ENCODE peak calls at places on chromosomes 1 and 21, in four cellular contexts. S is HepG2, M is K562, O is GM12878. A is an unnamed sample.

GRCh38 chr1:50705041-50705440 is 255.0 kb downstream of the FAF1 start:
- DNase-seq in M (no peak), O (no peak), S (no peak), A (no peak)

GRCh38 chr1:159429074-159429861 is 2.7 kb upstream of the OR10J4 start:
- DNase-seq in O (no peak), S (no peak), M (no peak), A (no peak)

GRCh38 chr1:6269271-6269996 is 8.5 kb upstream of the GPR153 start:
- DNase-seq in M (no peak), S (no peak), O (no peak), A (no peak)

GRCh38 chr21:16454371-16454770 is 724.6 kb downstream of the USP25 start:
- DNase-seq in O (no peak), S (no peak), M (no peak), A (no peak)

GRCh38 chr1:113210248-113210647 is 137.2 kb downstream of the LRIG2 start:
- DNase-seq in S (no peak), M (peak), O (no peak), A (no peak)

GRCh38 chr1:24438423-24438901 is 22.9 kb downstream of the NIPAL3 start:
- DNase-seq in M (peak), S (no peak), O (no peak), A (no peak)

GRCh38 chr1:116852910-116853309 is 56.8 kb upstream of the PTGFRN start:
- DNase-seq in O (no peak), S (no peak), M (no peak), A (peak)

GRCh38 chr1:115430717-115431116 is 92.7 kb upstream of the NGF start:
- DNase-seq in M (no peak), O (no peak), S (peak), A (peak)

GRCh38 chr1:31904339-31905092 is 33.7 kb downstream of the PTP4A2 start:
- DNase-seq in O (no peak), M (no peak), S (peak), A (no peak)

GRCh38 chr1:50774759-50775351 is 185.2 kb downstream of the FAF1 start:
- DNase-seq in M (peak), S (peak), O (peak), A (peak)

GRCh38 chr1:235105051-235106043 is 23.3 kb downstream of the TOMM20 start:
- DNase-seq in S (no peak), M (no peak), O (peak), A (no peak)

GRCh38 chr1:86085741-86086411 is 70.7 kb downstream of the COL24A1 start:
- DNase-seq in S (no peak), M (no peak), O (no peak), A (no peak)

GRCh38 chr1:115062542-115063004 is 26.7 kb downstream of the TSPAN2 start:
- DNase-seq in M (no peak), S (no peak), O (peak), A (no peak)

GRCh38 chr1:218350909-218351616 is 5.9 kb downstream of the TGFB2 start:
- DNase-seq in O (no peak), S (no peak), M (no peak), A (no peak)

GRCh38 chr1:75276385-75276784 is 142.2 kb downstream of the LHX8 start:
- DNase-seq in O (no peak), M (no peak), S (no peak), A (no peak)

GRCh38 chr1:212565571-212566305 is 42.8 kb upstream of the ATF3 start:
- DNase-seq in O (no peak), S (no peak), M (no peak), A (no peak)

GRCh38 chr21:37257526-37257966 is 9.6 kb downstream of the VPS26C start:
- DNase-seq in S (peak), O (no peak), M (no peak), A (no peak)

GRCh38 chr1:180793451-180793850 is 119.2 kb upstream of the KIAA1614 start:
- DNase-seq in S (no peak), M (no peak), O (no peak), A (no peak)

GRCh38 chr1:89757532-89757931 is 63.3 kb upstream of the LRRC8D start:
- DNase-seq in M (no peak), O (no peak), S (no peak), A (no peak)

GRCh38 chr1:89276690-89277089 is 4.0 kb upstream of the GBP5 start:
- DNase-seq in O (no peak), M (no peak), S (no peak), A (no peak)

GRCh38 chr1:44636067-44636466 is 38.2 kb downstream of the TMEM53 start:
- DNase-seq in M (no peak), S (no peak), O (no peak), A (no peak)

GRCh38 chr1:17984510-17985085 is 123.0 kb upstream of the IGSF21 start:
- DNase-seq in M (peak), O (no peak), S (peak), A (peak)

GRCh38 chr1:225762444-225762843 is 15.2 kb upstream of the SRP9 start:
- DNase-seq in O (no peak), M (no peak), S (peak), A (no peak)

GRCh38 chr1:161843156-161843555 is 77.0 kb downstream of the ATF6 start:
- DNase-seq in S (no peak), O (no peak), M (no peak), A (no peak)

GRCh38 chr1:81920245-81920740 is 119.6 kb downstream of the ADGRL2 start:
- DNase-seq in M (no peak), O (no peak), S (no peak), A (peak)

GRCh38 chr1:39776886-39777683 is 5.9 kb upstream of the OXCT2 start:
- DNase-seq in O (no peak), S (no peak), M (no peak), A (no peak)

GRCh38 chr1:241706257-241706656 is 54.2 kb downstream of the WDR64 start:
- DNase-seq in O (no peak), S (no peak), M (no peak), A (no peak)

GRCh38 chr1:118325545-118326225 is 140.7 kb upstream of the SPAG17 start:
- DNase-seq in M (no peak), O (no peak), S (no peak), A (no peak)

GRCh38 chr1:45925728-45926287 is 122.4 kb downstream of the MAST2 start:
- DNase-seq in O (peak), S (no peak), M (no peak), A (no peak)

GRCh38 chr1:167776616-167777252 is 55.0 kb downstream of the MPZL1 start:
- DNase-seq in M (no peak), O (no peak), S (no peak), A (no peak)

GRCh38 chr1:54842206-54842915 is 41.2 kb upstream of the TTC22 start:
- DNase-seq in O (no peak), S (no peak), M (no peak), A (no peak)

GRCh38 chr21:41610042-41610839 is 102.3 kb upstream of the TMPRSS2 start:
- DNase-seq in S (peak), O (no peak), M (peak), A (peak)
- TF ChIP-seq FOXK2 in S (no peak), O (no peak), M (no peak), A (no peak)

DNA sequence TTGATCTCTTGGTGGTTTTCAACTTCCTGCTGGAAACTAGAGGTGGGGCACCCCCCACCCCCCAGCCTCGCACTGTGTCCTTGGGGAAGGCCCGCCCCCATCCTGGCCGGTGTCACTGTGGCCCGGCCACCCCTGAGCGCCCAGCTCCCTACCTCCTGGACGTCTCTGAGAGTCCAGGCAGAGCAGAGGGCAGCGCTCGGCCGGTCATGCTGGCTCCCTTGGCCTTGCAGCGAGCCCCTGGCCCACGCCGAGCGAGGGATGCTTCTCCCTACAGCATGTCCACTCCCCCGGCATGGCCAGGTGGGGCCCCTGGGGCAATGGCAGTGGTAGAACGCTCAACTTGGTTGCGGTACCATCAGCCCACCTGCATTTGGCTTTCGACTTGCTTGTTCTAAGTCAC is 28.7 kb upstream of the TRAPPC10 start:
- DNase-seq in M (no peak), O (no peak), S (no peak), A (no peak)
- TF ChIP-seq FOXK2 in M (no peak), O (no peak), S (no peak), A (no peak)

DNA sequence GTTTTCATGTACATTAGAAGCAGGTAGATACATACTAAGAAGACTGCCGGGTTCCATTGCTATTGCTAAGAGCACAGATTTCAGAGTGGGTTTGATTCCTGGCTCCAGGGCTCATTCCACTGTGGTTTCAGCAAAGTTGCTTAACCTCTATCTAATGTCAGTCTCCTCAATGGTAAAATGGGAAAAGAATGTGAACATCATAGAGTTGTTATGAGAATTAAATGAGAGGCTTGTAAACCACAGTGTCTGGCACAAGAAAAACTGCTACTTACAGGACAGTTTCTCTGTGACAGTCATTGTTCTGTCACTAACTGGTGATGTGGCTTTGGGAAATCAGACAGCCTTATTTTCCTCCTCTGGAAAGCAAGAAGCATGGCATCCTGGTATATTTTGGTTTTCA is 10.7 kb upstream of the PLXNA2 start:
- DNase-seq in S (no peak), O (no peak), M (no peak), A (no peak)
- TF ChIP-seq FOXK2 in S (no peak), O (no peak), M (no peak), A (no peak)

GRCh38 chr1:29876902-29877301 is 640.6 kb downstream of the PTPRU start:
- DNase-seq in O (no peak), M (no peak), S (no peak), A (no peak)
- TF ChIP-seq FOXK2 in O (no peak), M (no peak), S (no peak), A (no peak)

DNA sequence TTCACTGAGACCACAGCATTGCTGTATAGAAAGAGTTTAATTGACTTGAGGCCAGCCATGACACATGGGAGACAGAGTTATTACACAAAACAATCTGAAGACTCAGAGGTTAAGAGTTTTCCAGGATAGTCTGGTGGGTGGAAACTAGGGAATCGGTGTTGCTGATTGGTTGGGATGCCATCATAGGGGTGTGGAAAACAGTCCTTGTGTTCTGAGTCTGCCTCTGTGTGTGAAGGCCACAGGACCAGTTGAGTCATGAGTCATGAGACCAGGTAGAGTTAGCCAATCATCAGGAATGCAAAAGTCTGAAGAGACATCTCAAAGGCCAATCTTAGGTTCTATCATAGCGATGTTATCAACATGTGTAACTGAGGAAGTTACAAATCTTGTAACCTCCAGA is 49.8 kb upstream of the NEK7 start:
- DNase-seq in M (no peak), S (no peak), O (no peak), A (no peak)
- TF ChIP-seq FOXK2 in M (no peak), S (no peak), O (no peak), A (no peak)

GRCh38 chr1:36083219-36083618 is 675 bp upstream of the TEKT2 start:
- DNase-seq in S (no peak), M (no peak), O (no peak), A (no peak)

GRCh38 chr1:36085686-36086526 is 2.0 kb downstream of the TEKT2 start:
- DNase-seq in O (no peak), M (no peak), S (no peak), A (no peak)

GRCh38 chr1:36085126-36085525 is 1.2 kb downstream of the TEKT2 start:
- DNase-seq in O (no peak), M (no peak), S (no peak), A (no peak)

GRCh38 chr1:36083635-36084501 is at the start of gene TEKT2:
- DNase-seq in O (no peak), S (no peak), M (no peak), A (peak)

GRCh38 chr1:36084502-36085115 is 715 bp downstream of the TEKT2 start:
- DNase-seq in M (no peak), S (no peak), O (no peak), A (no peak)
- TF ChIP-seq FOXK2 in M (no peak), S (no peak), O (no peak), A (no peak)

GRCh38 chr1:41020654-41021053 is 871 bp downstream of the SLFNL1 start:
- DNase-seq in S (no peak), O (no peak), M (no peak), A (no peak)
- TF ChIP-seq FOXK2 in S (no peak), O (no peak), M (no peak), A (no peak)

DNA sequence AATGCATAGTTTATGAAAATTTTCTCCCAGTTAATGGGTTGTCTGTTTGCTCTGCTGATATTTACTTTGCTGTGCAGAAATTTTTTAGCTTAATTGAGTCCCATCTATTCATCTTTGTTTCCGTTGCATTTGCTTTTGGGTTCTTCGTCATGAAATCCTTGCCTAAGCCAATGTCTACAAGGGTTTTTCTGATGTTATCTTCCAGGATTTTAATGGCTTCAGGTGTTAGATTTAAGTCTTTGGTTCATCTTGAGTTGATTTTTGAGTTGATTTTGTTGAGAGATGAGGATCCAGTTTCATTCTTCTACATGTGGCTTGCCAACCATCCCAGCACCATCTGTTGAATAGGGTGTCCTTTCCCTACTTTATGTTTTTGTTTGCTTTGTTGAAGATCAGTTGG is 85.2 kb downstream of the DRAM2 start:
- DNase-seq in O (no peak), M (no peak), S (no peak), A (no peak)
- TF ChIP-seq FOXK2 in O (no peak), M (no peak), S (no peak), A (no peak)

DNA sequence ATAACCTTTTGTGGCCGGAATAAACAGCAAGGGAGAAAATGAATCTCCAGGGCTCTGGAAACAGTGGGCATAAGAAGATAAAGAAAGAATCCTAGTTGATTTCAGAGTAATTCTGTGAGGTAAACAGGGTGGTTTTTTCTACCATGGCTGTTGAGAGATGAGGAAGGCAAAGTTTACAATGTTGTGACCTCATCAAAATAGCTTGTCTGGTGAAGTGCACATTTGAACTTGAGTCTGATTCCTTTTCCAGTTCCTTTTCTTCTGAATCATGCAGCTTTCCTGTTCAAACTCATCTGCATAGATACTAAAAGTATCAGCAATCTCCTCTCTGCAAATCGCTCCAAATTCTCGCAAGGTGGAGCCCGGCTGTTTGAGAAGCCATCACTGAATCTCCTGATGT is 161.7 kb downstream of the PLPP3 start:
- DNase-seq in M (no peak), O (no peak), S (no peak), A (no peak)
- TF ChIP-seq FOXK2 in M (no peak), O (no peak), S (no peak), A (no peak)

GRCh38 chr1:229309684-229310083 is 33.2 kb downstream of the CCSAP start:
- DNase-seq in S (no peak), M (no peak), O (no peak), A (no peak)
- TF ChIP-seq FOXK2 in S (no peak), M (no peak), O (no peak), A (no peak)